ENCODE peak calls at places on chromosomes 11 and 22, in six cellular contexts. One of them, this sample, is unnamed. For H3K9me3, the result is how much of the 10 kb centered on the place peaks cover.

GRCh38 chr22:33652596-33652995 is 267.7 kb downstream of the LARGE1 start:
- DNase-seq in upper lobe of right lung: no peak
- DNase-seq in DND-41: no peak
- DNase-seq in body of pancreas: no peak
- DNase-seq in naive thymus-derived CD4-positive, alpha-beta T cell: no peak
- DNase-seq in cardiac muscle cell: no peak
- DNase-seq in this sample: no peak

GRCh38 chr11:83971063-83971462 is 684.9 kb upstream of the CCDC90B start:
- DNase-seq in DND-41: no peak
- DNase-seq in body of pancreas: peak
- DNase-seq in cardiac muscle cell: peak
- DNase-seq in upper lobe of right lung: no peak
- DNase-seq in naive thymus-derived CD4-positive, alpha-beta T cell: no peak
- DNase-seq in this sample: no peak

GRCh38 chr11:117011541-117011908 is 86.7 kb downstream of the SIK3 start:
- DNase-seq in naive thymus-derived CD4-positive, alpha-beta T cell: no peak
- DNase-seq in upper lobe of right lung: no peak
- DNase-seq in cardiac muscle cell: peak
- DNase-seq in DND-41: no peak
- DNase-seq in body of pancreas: no peak
- DNase-seq in this sample: no peak

GRCh38 chr11:26823963-26824362 is 102.1 kb upstream of the SLC5A12 start:
- DNase-seq in upper lobe of right lung: no peak
- DNase-seq in DND-41: peak
- DNase-seq in naive thymus-derived CD4-positive, alpha-beta T cell: no peak
- DNase-seq in cardiac muscle cell: no peak
- DNase-seq in body of pancreas: no peak
- DNase-seq in this sample: no peak

GRCh38 chr11:47415949-47416472 is 7.6 kb downstream of the SLC39A13 start:
- DNase-seq in naive thymus-derived CD4-positive, alpha-beta T cell: no peak
- DNase-seq in upper lobe of right lung: peak
- DNase-seq in body of pancreas: peak
- DNase-seq in DND-41: no peak
- DNase-seq in cardiac muscle cell: peak
- DNase-seq in this sample: no peak

GRCh38 chr11:65310215-65310614 is 4.5 kb upstream of the CDC42EP2 start:
- DNase-seq in upper lobe of right lung: no peak
- DNase-seq in cardiac muscle cell: no peak
- DNase-seq in DND-41: no peak
- DNase-seq in naive thymus-derived CD4-positive, alpha-beta T cell: no peak
- DNase-seq in body of pancreas: no peak
- DNase-seq in this sample: peak

GRCh38 chr11:111918390-111919256 is at the start of gene C11orf52:
- DNase-seq in cardiac muscle cell: peak
- DNase-seq in naive thymus-derived CD4-positive, alpha-beta T cell: no peak
- DNase-seq in upper lobe of right lung: peak
- DNase-seq in DND-41: no peak
- DNase-seq in body of pancreas: peak
- DNase-seq in this sample: no peak

GRCh38 chr11:912266-912665 is 1.7 kb upstream of the CHID1 start:
- DNase-seq in DND-41: no peak
- DNase-seq in cardiac muscle cell: no peak
- DNase-seq in body of pancreas: no peak
- DNase-seq in naive thymus-derived CD4-positive, alpha-beta T cell: no peak
- DNase-seq in upper lobe of right lung: no peak
- DNase-seq in this sample: no peak

GRCh38 chr11:46345131-46345597 is 2.1 kb upstream of the DGKZ start:
- DNase-seq in naive thymus-derived CD4-positive, alpha-beta T cell: no peak
- DNase-seq in DND-41: no peak
- DNase-seq in cardiac muscle cell: no peak
- DNase-seq in body of pancreas: peak
- DNase-seq in upper lobe of right lung: peak
- DNase-seq in this sample: peak

GRCh38 chr11:72736452-72737069 is 15.6 kb downstream of the ARAP1 start:
- DNase-seq in DND-41: peak
- DNase-seq in upper lobe of right lung: peak
- DNase-seq in naive thymus-derived CD4-positive, alpha-beta T cell: peak
- DNase-seq in cardiac muscle cell: peak
- DNase-seq in body of pancreas: peak
- DNase-seq in this sample: no peak

GRCh38 chr11:29272019-29272654 is 744.7 kb downstream of the KCNA4 start:
- DNase-seq in upper lobe of right lung: no peak
- DNase-seq in cardiac muscle cell: peak
- DNase-seq in DND-41: no peak
- DNase-seq in body of pancreas: no peak
- DNase-seq in naive thymus-derived CD4-positive, alpha-beta T cell: no peak
- DNase-seq in this sample: no peak

GRCh38 chr22:39470462-39471335 is 13.9 kb downstream of the MGAT3 start:
- DNase-seq in cardiac muscle cell: peak
- DNase-seq in body of pancreas: no peak
- DNase-seq in naive thymus-derived CD4-positive, alpha-beta T cell: no peak
- DNase-seq in DND-41: no peak
- DNase-seq in upper lobe of right lung: no peak
- DNase-seq in this sample: peak

GRCh38 chr11:111183706-111184105 is 61.8 kb upstream of the POU2AF2 start:
- DNase-seq in naive thymus-derived CD4-positive, alpha-beta T cell: no peak
- DNase-seq in DND-41: no peak
- DNase-seq in body of pancreas: no peak
- DNase-seq in cardiac muscle cell: no peak
- DNase-seq in upper lobe of right lung: no peak
- DNase-seq in this sample: no peak

GRCh38 chr11:76795936-76796441 is 12.8 kb downstream of the TSKU start:
- DNase-seq in upper lobe of right lung: no peak
- DNase-seq in DND-41: no peak
- DNase-seq in body of pancreas: no peak
- DNase-seq in cardiac muscle cell: no peak
- DNase-seq in naive thymus-derived CD4-positive, alpha-beta T cell: no peak
- DNase-seq in this sample: no peak

GRCh38 chr22:27150530-27150909 is 493.1 kb downstream of the MIAT start:
- DNase-seq in cardiac muscle cell: no peak
- DNase-seq in naive thymus-derived CD4-positive, alpha-beta T cell: no peak
- DNase-seq in upper lobe of right lung: no peak
- DNase-seq in DND-41: no peak
- DNase-seq in body of pancreas: peak
- DNase-seq in this sample: no peak

GRCh38 chr11:128904872-128905344 is 13.8 kb downstream of the KCNJ5 start:
- DNase-seq in body of pancreas: peak
- DNase-seq in naive thymus-derived CD4-positive, alpha-beta T cell: no peak
- DNase-seq in upper lobe of right lung: no peak
- DNase-seq in cardiac muscle cell: no peak
- DNase-seq in DND-41: no peak
- DNase-seq in this sample: no peak

GRCh38 chr11:8138526-8138925 is 30.3 kb downstream of the RIC3 start:
- DNase-seq in body of pancreas: no peak
- DNase-seq in cardiac muscle cell: no peak
- DNase-seq in naive thymus-derived CD4-positive, alpha-beta T cell: no peak
- DNase-seq in upper lobe of right lung: no peak
- DNase-seq in DND-41: no peak
- DNase-seq in this sample: no peak

GRCh38 chr22:42368379-42369249 is 63.6 kb downstream of the NFAM1 start:
- DNase-seq in upper lobe of right lung: no peak
- DNase-seq in DND-41: peak
- DNase-seq in cardiac muscle cell: no peak
- DNase-seq in body of pancreas: peak
- DNase-seq in naive thymus-derived CD4-positive, alpha-beta T cell: no peak
- DNase-seq in this sample: no peak

GRCh38 chr11:113681282-113681681 is 24.8 kb downstream of the TMPRSS5 start:
- DNase-seq in DND-41: no peak
- DNase-seq in cardiac muscle cell: no peak
- DNase-seq in upper lobe of right lung: no peak
- DNase-seq in body of pancreas: no peak
- DNase-seq in naive thymus-derived CD4-positive, alpha-beta T cell: no peak
- DNase-seq in this sample: no peak

GRCh38 chr11:16126361-16126760 is 230.0 kb downstream of the SOX6 start:
- DNase-seq in naive thymus-derived CD4-positive, alpha-beta T cell: no peak
- DNase-seq in DND-41: no peak
- DNase-seq in body of pancreas: no peak
- DNase-seq in upper lobe of right lung: no peak
- DNase-seq in cardiac muscle cell: peak
- DNase-seq in this sample: no peak

GRCh38 chr11:16136792-16137395 is 219.5 kb downstream of the SOX6 start:
- DNase-seq in cardiac muscle cell: no peak
- DNase-seq in upper lobe of right lung: no peak
- DNase-seq in body of pancreas: no peak
- DNase-seq in DND-41: no peak
- DNase-seq in naive thymus-derived CD4-positive, alpha-beta T cell: no peak
- DNase-seq in this sample: no peak

GRCh38 chr11:75422248-75423231 is 10.5 kb downstream of the KLHL35 start:
- DNase-seq in DND-41: no peak
- DNase-seq in cardiac muscle cell: no peak
- DNase-seq in naive thymus-derived CD4-positive, alpha-beta T cell: no peak
- DNase-seq in upper lobe of right lung: peak
- DNase-seq in body of pancreas: peak
- DNase-seq in this sample: no peak

GRCh38 chr11:72789493-72790131 is 4.2 kb downstream of the STARD10 start:
- DNase-seq in cardiac muscle cell: peak
- DNase-seq in upper lobe of right lung: no peak
- DNase-seq in DND-41: no peak
- DNase-seq in body of pancreas: no peak
- DNase-seq in naive thymus-derived CD4-positive, alpha-beta T cell: no peak
- DNase-seq in this sample: no peak

GRCh38 chr22:46007848-46008261 is 30.9 kb upstream of the WNT7B start:
- DNase-seq in DND-41: no peak
- DNase-seq in cardiac muscle cell: peak
- DNase-seq in upper lobe of right lung: peak
- DNase-seq in naive thymus-derived CD4-positive, alpha-beta T cell: no peak
- DNase-seq in body of pancreas: peak
- DNase-seq in this sample: no peak

GRCh38 chr11:101323997-101324396 is 194.4 kb upstream of the PGR start:
- DNase-seq in body of pancreas: no peak
- DNase-seq in naive thymus-derived CD4-positive, alpha-beta T cell: no peak
- DNase-seq in cardiac muscle cell: peak
- DNase-seq in DND-41: no peak
- DNase-seq in upper lobe of right lung: no peak
- DNase-seq in this sample: no peak

GRCh38 chr22:20241579-20242392 is 26.3 kb downstream of the RTN4R start:
- DNase-seq in DND-41: no peak
- DNase-seq in cardiac muscle cell: no peak
- DNase-seq in naive thymus-derived CD4-positive, alpha-beta T cell: no peak
- DNase-seq in body of pancreas: no peak
- DNase-seq in upper lobe of right lung: no peak
- DNase-seq in this sample: no peak

GRCh38 chr11:62502030-62502730 is 44.4 kb downstream of the AHNAK start:
- DNase-seq in cardiac muscle cell: no peak
- DNase-seq in body of pancreas: no peak
- DNase-seq in naive thymus-derived CD4-positive, alpha-beta T cell: no peak
- DNase-seq in upper lobe of right lung: no peak
- DNase-seq in DND-41: no peak
- DNase-seq in this sample: no peak

GRCh38 chr11:47186937-47187681 is 875 bp upstream of the PACSIN3 start:
- DNase-seq in cardiac muscle cell: peak
- DNase-seq in naive thymus-derived CD4-positive, alpha-beta T cell: no peak
- DNase-seq in body of pancreas: peak
- DNase-seq in upper lobe of right lung: peak
- DNase-seq in DND-41: peak
- DNase-seq in this sample: peak

GRCh38 chr11:66069715-66070603 is at the start of gene PACS1:
- DNase-seq in cardiac muscle cell: peak
- DNase-seq in DND-41: peak
- DNase-seq in naive thymus-derived CD4-positive, alpha-beta T cell: peak
- DNase-seq in body of pancreas: peak
- DNase-seq in upper lobe of right lung: peak
- DNase-seq in this sample: peak

DNA sequence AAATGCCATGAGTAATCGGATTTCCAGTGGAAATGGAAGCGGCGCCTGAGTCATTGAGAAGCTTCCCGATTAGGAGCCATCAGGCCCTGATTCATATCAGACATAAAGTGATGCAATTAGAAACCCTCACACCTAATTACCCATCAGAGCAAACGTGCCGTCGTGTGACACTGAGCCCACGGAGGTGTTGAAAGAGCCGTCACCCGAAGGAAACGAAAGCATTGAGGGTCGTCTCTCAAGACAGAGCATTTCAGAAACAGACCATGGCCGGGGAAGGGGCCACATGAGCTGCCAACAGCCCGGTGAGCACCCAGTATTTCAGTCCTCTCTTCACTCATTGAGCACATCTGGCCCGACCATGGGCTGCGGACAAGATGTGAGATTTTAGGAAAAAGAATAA is 829.3 kb downstream of the TBC1D22A start:
- DNase-seq in upper lobe of right lung: peak
- DNase-seq in body of pancreas: no peak
- DNase-seq in DND-41: no peak
- DNase-seq in naive thymus-derived CD4-positive, alpha-beta T cell: no peak
- DNase-seq in cardiac muscle cell: no peak
- DNase-seq in this sample: no peak
- H3K9me3 ChIP-seq in upper lobe of right lung: under half
- H3K9me3 ChIP-seq in body of pancreas: under half
- H3K9me3 ChIP-seq in DND-41: under half
- H3K9me3 ChIP-seq in naive thymus-derived CD4-positive, alpha-beta T cell: under half
- H3K9me3 ChIP-seq in cardiac muscle cell: under half
- H3K9me3 ChIP-seq in this sample: under half

GRCh38 chr22:48850658-48851287 is 976.9 kb downstream of the BRD1 start:
- DNase-seq in upper lobe of right lung: peak
- DNase-seq in cardiac muscle cell: no peak
- DNase-seq in DND-41: no peak
- DNase-seq in naive thymus-derived CD4-positive, alpha-beta T cell: no peak
- DNase-seq in body of pancreas: no peak
- DNase-seq in this sample: no peak

GRCh38 chr22:48849963-48850657 is 977.6 kb downstream of the BRD1 start:
- DNase-seq in cardiac muscle cell: no peak
- DNase-seq in naive thymus-derived CD4-positive, alpha-beta T cell: no peak
- DNase-seq in body of pancreas: no peak
- DNase-seq in upper lobe of right lung: peak
- DNase-seq in DND-41: no peak
- DNase-seq in this sample: no peak

GRCh38 chr22:48849513-48849912 is 978.2 kb downstream of the BRD1 start:
- DNase-seq in body of pancreas: no peak
- DNase-seq in cardiac muscle cell: no peak
- DNase-seq in naive thymus-derived CD4-positive, alpha-beta T cell: no peak
- DNase-seq in DND-41: no peak
- DNase-seq in upper lobe of right lung: peak
- DNase-seq in this sample: no peak

GRCh38 chr22:48853627-48854240 is 973.9 kb downstream of the BRD1 start:
- DNase-seq in naive thymus-derived CD4-positive, alpha-beta T cell: no peak
- DNase-seq in upper lobe of right lung: no peak
- DNase-seq in cardiac muscle cell: no peak
- DNase-seq in body of pancreas: no peak
- DNase-seq in DND-41: no peak
- DNase-seq in this sample: no peak

GRCh38 chr22:48851933-48852549 is 975.6 kb downstream of the BRD1 start:
- DNase-seq in naive thymus-derived CD4-positive, alpha-beta T cell: no peak
- DNase-seq in DND-41: no peak
- DNase-seq in upper lobe of right lung: peak
- DNase-seq in cardiac muscle cell: no peak
- DNase-seq in body of pancreas: no peak
- DNase-seq in this sample: no peak
- H3K9me3 ChIP-seq in naive thymus-derived CD4-positive, alpha-beta T cell: under half
- H3K9me3 ChIP-seq in DND-41: under half
- H3K9me3 ChIP-seq in upper lobe of right lung: under half
- H3K9me3 ChIP-seq in cardiac muscle cell: under half
- H3K9me3 ChIP-seq in body of pancreas: under half
- H3K9me3 ChIP-seq in this sample: under half

GRCh38 chr11:86427441-86427840 is 52.8 kb downstream of the CCDC81 start:
- DNase-seq in upper lobe of right lung: no peak
- DNase-seq in naive thymus-derived CD4-positive, alpha-beta T cell: no peak
- DNase-seq in cardiac muscle cell: no peak
- DNase-seq in body of pancreas: no peak
- DNase-seq in DND-41: no peak
- DNase-seq in this sample: no peak
- H3K9me3 ChIP-seq in upper lobe of right lung: under half
- H3K9me3 ChIP-seq in naive thymus-derived CD4-positive, alpha-beta T cell: under half
- H3K9me3 ChIP-seq in cardiac muscle cell: under half
- H3K9me3 ChIP-seq in body of pancreas: under half
- H3K9me3 ChIP-seq in DND-41: under half
- H3K9me3 ChIP-seq in this sample: under half

GRCh38 chr11:94813436-94813720 is 45.2 kb downstream of the AMOTL1 start:
- DNase-seq in naive thymus-derived CD4-positive, alpha-beta T cell: no peak
- DNase-seq in DND-41: no peak
- DNase-seq in cardiac muscle cell: no peak
- DNase-seq in body of pancreas: no peak
- DNase-seq in upper lobe of right lung: no peak
- DNase-seq in this sample: no peak
- H3K9me3 ChIP-seq in naive thymus-derived CD4-positive, alpha-beta T cell: under half
- H3K9me3 ChIP-seq in DND-41: under half
- H3K9me3 ChIP-seq in cardiac muscle cell: under half
- H3K9me3 ChIP-seq in body of pancreas: under half
- H3K9me3 ChIP-seq in upper lobe of right lung: under half
- H3K9me3 ChIP-seq in this sample: under half